ENCODE peak calls at places on chromosomes 1 and 21, in six cellular contexts. V, A, C, F, R and Z are unnamed samples.

GRCh38 chr1:70140343-70140742 is 65.0 kb downstream of the LRRC40 start:
- DNase-seq in V (no peak), A (no peak), C (no peak), F (peak), R (no peak), Z (no peak)

GRCh38 chr1:218524986-218525385 is 179.8 kb downstream of the TGFB2 start:
- DNase-seq in V (no peak), A (no peak), C (no peak), F (no peak), R (no peak), Z (no peak)

GRCh38 chr21:25421327-25422028 is 185.8 kb downstream of the MRPL39 start:
- DNase-seq in V (no peak), A (no peak), C (no peak), F (no peak), R (peak), Z (no peak)

GRCh38 chr21:41171210-41171609 is 3.2 kb downstream of the BACE2 start:
- DNase-seq in V (no peak), A (no peak), C (peak), F (no peak), R (no peak), Z (peak)

GRCh38 chr1:46496505-46496904 is 6.9 kb downstream of the DMBX1 start:
- DNase-seq in V (no peak), A (no peak), C (no peak), F (no peak), R (no peak), Z (no peak)

GRCh38 chr1:30847358-30847972 is 61.1 kb downstream of the SDC3 start:
- DNase-seq in V (peak), A (no peak), C (peak), F (peak), R (peak), Z (peak)

GRCh38 chr1:173392895-173393654 is 84.1 kb upstream of the PRDX6 start:
- DNase-seq in V (no peak), A (no peak), C (no peak), F (no peak), R (no peak), Z (no peak)

GRCh38 chr1:111593403-111594127 is 26.0 kb upstream of the RAP1A start:
- DNase-seq in V (no peak), A (no peak), C (no peak), F (no peak), R (no peak), Z (no peak)

GRCh38 chr1:200409203-200409760 is 554 bp downstream of the ZNF281 start:
- DNase-seq in V (no peak), A (no peak), C (peak), F (peak), R (peak), Z (no peak)

GRCh38 chr1:2236695-2237677 is 8.9 kb downstream of the SKI start:
- DNase-seq in V (no peak), A (no peak), C (no peak), F (no peak), R (no peak), Z (no peak)

GRCh38 chr1:59342801-59343575 is 46.1 kb downstream of the FGGY start:
- DNase-seq in V (no peak), A (no peak), C (no peak), F (no peak), R (no peak), Z (no peak)

GRCh38 chr1:235264327-235264726 is 63.7 kb downstream of the ARID4B start:
- DNase-seq in V (no peak), A (no peak), C (no peak), F (no peak), R (no peak), Z (no peak)

GRCh38 chr1:8077602-8078001 is 51.5 kb upstream of the ERRFI1 start:
- DNase-seq in V (no peak), A (no peak), C (no peak), F (no peak), R (no peak), Z (no peak)

GRCh38 chr1:8076171-8076570 is 50.1 kb upstream of the ERRFI1 start:
- DNase-seq in V (no peak), A (no peak), C (peak), F (no peak), R (no peak), Z (no peak)

GRCh38 chr1:8077120-8077573 is 51.0 kb upstream of the ERRFI1 start:
- DNase-seq in V (no peak), A (peak), C (peak), F (peak), R (peak), Z (no peak)

GRCh38 chr1:8073116-8073855 is 47.2 kb upstream of the ERRFI1 start:
- DNase-seq in V (peak), A (no peak), C (no peak), F (no peak), R (no peak), Z (no peak)

GRCh38 chr1:8075511-8076051 is 49.5 kb upstream of the ERRFI1 start:
- DNase-seq in V (no peak), A (no peak), C (no peak), F (no peak), R (no peak), Z (no peak)
- H3K27ac ChIP-seq in V (no peak), A (peak), C (peak), F (no peak), R (no peak), Z (no peak)

GRCh38 chr1:18266391-18266790 is 158.8 kb downstream of the IGSF21 start:
- DNase-seq in V (no peak), A (no peak), C (no peak), F (no peak), R (no peak), Z (no peak)

GRCh38 chr1:18263547-18264130 is 156.0 kb downstream of the IGSF21 start:
- DNase-seq in V (no peak), A (no peak), C (no peak), F (no peak), R (no peak), Z (no peak)

GRCh38 chr1:18262726-18263125 is 155.1 kb downstream of the IGSF21 start:
- DNase-seq in V (no peak), A (no peak), C (no peak), F (no peak), R (peak), Z (no peak)

GRCh38 chr1:18265641-18266040 is 158.0 kb downstream of the IGSF21 start:
- DNase-seq in V (no peak), A (no peak), C (no peak), F (no peak), R (no peak), Z (no peak)

DNA sequence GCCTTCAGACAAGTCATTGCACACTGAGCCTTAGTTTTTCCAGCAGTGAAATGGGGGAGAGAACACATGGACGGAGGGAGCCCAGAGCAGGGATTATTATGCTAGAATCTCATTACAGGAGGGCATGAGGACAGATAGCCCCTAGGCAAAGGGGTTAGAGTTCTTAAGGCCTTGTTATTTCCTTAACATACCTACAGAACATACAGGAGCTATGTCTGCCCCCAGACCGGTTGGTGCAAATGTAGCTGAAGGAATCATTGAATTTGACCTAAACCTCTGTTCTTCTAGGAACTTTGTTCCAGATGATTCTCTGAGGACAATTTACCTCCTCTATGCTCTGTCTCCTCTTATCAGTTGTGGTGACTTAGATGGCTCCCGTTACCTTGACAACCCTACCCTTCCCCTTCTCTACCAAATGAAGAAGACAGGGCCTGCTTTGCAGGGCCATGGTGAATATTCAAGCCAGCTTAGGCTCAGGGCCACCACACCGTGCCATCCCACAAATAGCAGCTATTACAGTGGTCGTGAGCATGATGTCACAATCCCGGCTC is 156.9 kb downstream of the IGSF21 start:
- DNase-seq in V (no peak), A (no peak), C (no peak), F (no peak), R (no peak), Z (no peak)
- H3K27ac ChIP-seq in V (no peak), A (no peak), C (no peak), F (no peak), R (no peak), Z (no peak)

GRCh38 chr1:27391511-27392095 is 819 bp upstream of the GPR3 start:
- DNase-seq in V (no peak), A (no peak), C (peak), F (peak), R (peak), Z (no peak)
- H3K27ac ChIP-seq in V (peak), A (no peak), C (no peak), F (no peak), R (no peak), Z (peak)

DNA sequence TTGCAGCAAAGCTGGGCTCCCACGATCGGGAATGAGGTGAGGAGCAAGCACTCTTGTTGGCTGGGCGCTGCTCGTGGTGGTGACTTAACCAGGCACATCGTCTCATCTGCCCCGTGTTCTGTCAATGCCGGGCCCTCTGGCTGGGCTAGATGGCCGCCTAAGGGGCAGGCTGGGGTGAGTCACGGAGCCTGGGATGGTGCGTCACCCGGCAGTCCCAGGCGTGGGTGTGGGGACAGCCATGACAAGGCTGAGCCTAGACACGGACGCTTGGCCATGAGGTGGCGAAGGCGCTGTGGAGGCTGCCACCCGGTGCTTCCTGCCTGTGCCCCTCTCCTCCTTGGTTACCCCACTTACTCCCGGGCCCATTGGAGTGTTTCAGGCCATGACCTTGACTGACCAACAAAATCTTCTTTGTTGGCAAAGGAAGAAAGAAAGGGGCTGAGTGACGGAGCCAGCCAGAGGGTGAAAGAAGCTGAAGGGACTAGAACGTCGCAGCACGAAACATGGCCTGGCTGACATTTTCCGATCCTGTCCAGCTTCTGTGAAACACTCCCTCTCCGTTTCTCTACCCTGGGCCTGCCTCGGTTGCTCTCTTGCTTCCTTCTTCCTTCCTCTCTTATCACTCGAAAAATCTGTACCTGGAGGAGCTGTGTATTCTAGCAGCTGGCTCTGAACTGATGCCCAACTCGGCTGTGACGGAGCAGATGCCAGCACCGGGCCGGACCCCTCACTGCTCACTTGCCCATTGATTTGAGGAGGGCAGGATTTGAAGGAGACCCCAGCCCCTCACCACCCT is 596 bp downstream of the CD247 start:
- DNase-seq in V (no peak), A (no peak), C (no peak), F (no peak), R (no peak), Z (no peak)
- H3K27ac ChIP-seq in V (no peak), A (no peak), C (no peak), F (no peak), R (no peak), Z (no peak)

GRCh38 chr1:63746129-63746864 is 27.5 kb upstream of the ROR1 start:
- DNase-seq in V (no peak), A (no peak), C (no peak), F (no peak), R (peak), Z (no peak)
- H3K27ac ChIP-seq in V (no peak), A (no peak), C (no peak), F (no peak), R (no peak), Z (no peak)

GRCh38 chr1:224168859-224169380 is 14.1 kb upstream of the DEGS1 start:
- DNase-seq in V (no peak), A (no peak), C (no peak), F (peak), R (no peak), Z (no peak)
- H3K27ac ChIP-seq in V (peak), A (peak), C (no peak), F (no peak), R (no peak), Z (no peak)